ENCODE peak calls at places on chromosome 3, in nine cellular contexts. One of them, this sample, is unnamed.

GRCh38 chr3:134824676-134825290 is 29.7 kb downstream of the EPHB1 start:
- DNase-seq in WTC11: no peak
- DNase-seq in cardiac fibroblast: no peak
- DNase-seq in breast epithelium: no peak
- DNase-seq in A549: no peak
- DNase-seq in HL-60: no peak
- DNase-seq in PC-9: no peak
- DNase-seq in upper lobe of right lung: no peak
- DNase-seq in cardiac muscle cell: no peak
- DNase-seq in this sample: peak

GRCh38 chr3:51673181-51673801 is 2.2 kb downstream of the TEX264 start:
- DNase-seq in A549: no peak
- DNase-seq in HL-60: no peak
- DNase-seq in PC-9: no peak
- DNase-seq in breast epithelium: no peak
- DNase-seq in cardiac fibroblast: no peak
- DNase-seq in WTC11: no peak
- DNase-seq in cardiac muscle cell: no peak
- DNase-seq in upper lobe of right lung: peak
- DNase-seq in this sample: no peak

GRCh38 chr3:78908236-78908635 is 859.6 kb downstream of the ROBO1 start:
- DNase-seq in A549: no peak
- DNase-seq in upper lobe of right lung: no peak
- DNase-seq in WTC11: no peak
- DNase-seq in cardiac fibroblast: peak
- DNase-seq in cardiac muscle cell: peak
- DNase-seq in HL-60: no peak
- DNase-seq in breast epithelium: no peak
- DNase-seq in PC-9: no peak
- DNase-seq in this sample: no peak

GRCh38 chr3:123711356-123711755 is 126.5 kb upstream of the HACD2 start:
- DNase-seq in HL-60: no peak
- DNase-seq in upper lobe of right lung: peak
- DNase-seq in WTC11: no peak
- DNase-seq in breast epithelium: no peak
- DNase-seq in cardiac muscle cell: no peak
- DNase-seq in A549: no peak
- DNase-seq in cardiac fibroblast: no peak
- DNase-seq in PC-9: no peak
- DNase-seq in this sample: no peak

GRCh38 chr3:150385296-150386242 is 22.5 kb upstream of the TSC22D2 start:
- DNase-seq in breast epithelium: no peak
- DNase-seq in cardiac muscle cell: no peak
- DNase-seq in upper lobe of right lung: no peak
- DNase-seq in HL-60: no peak
- DNase-seq in cardiac fibroblast: no peak
- DNase-seq in A549: no peak
- DNase-seq in WTC11: no peak
- DNase-seq in PC-9: no peak
- DNase-seq in this sample: no peak

GRCh38 chr3:62990704-62991413 is 115.6 kb upstream of the CADPS start:
- DNase-seq in cardiac muscle cell: no peak
- DNase-seq in HL-60: no peak
- DNase-seq in WTC11: no peak
- DNase-seq in A549: no peak
- DNase-seq in breast epithelium: no peak
- DNase-seq in cardiac fibroblast: no peak
- DNase-seq in PC-9: no peak
- DNase-seq in upper lobe of right lung: no peak
- DNase-seq in this sample: no peak

GRCh38 chr3:177294221-177294620 is 96.9 kb upstream of the TBL1XR1 start:
- DNase-seq in PC-9: peak
- DNase-seq in breast epithelium: no peak
- DNase-seq in A549: no peak
- DNase-seq in upper lobe of right lung: no peak
- DNase-seq in HL-60: no peak
- DNase-seq in cardiac fibroblast: peak
- DNase-seq in cardiac muscle cell: peak
- DNase-seq in WTC11: no peak
- DNase-seq in this sample: no peak

GRCh38 chr3:86774082-86774691 is 216.8 kb downstream of the VGLL3 start:
- DNase-seq in A549: peak
- DNase-seq in WTC11: no peak
- DNase-seq in breast epithelium: no peak
- DNase-seq in PC-9: peak
- DNase-seq in cardiac muscle cell: peak
- DNase-seq in cardiac fibroblast: peak
- DNase-seq in upper lobe of right lung: no peak
- DNase-seq in HL-60: no peak
- DNase-seq in this sample: no peak

GRCh38 chr3:99951701-99952100 is 134.0 kb downstream of the CMSS1 start:
- DNase-seq in upper lobe of right lung: no peak
- DNase-seq in cardiac fibroblast: no peak
- DNase-seq in breast epithelium: no peak
- DNase-seq in HL-60: no peak
- DNase-seq in PC-9: no peak
- DNase-seq in A549: no peak
- DNase-seq in cardiac muscle cell: no peak
- DNase-seq in WTC11: no peak
- DNase-seq in this sample: no peak

GRCh38 chr3:36248374-36248773 is 131.9 kb upstream of the STAC start:
- DNase-seq in cardiac muscle cell: no peak
- DNase-seq in WTC11: no peak
- DNase-seq in HL-60: no peak
- DNase-seq in cardiac fibroblast: no peak
- DNase-seq in upper lobe of right lung: no peak
- DNase-seq in breast epithelium: no peak
- DNase-seq in A549: no peak
- DNase-seq in PC-9: no peak
- DNase-seq in this sample: no peak

GRCh38 chr3:27613846-27614500 is 108.2 kb downstream of the EOMES start:
- DNase-seq in PC-9: no peak
- DNase-seq in WTC11: no peak
- DNase-seq in breast epithelium: no peak
- DNase-seq in upper lobe of right lung: no peak
- DNase-seq in cardiac fibroblast: peak
- DNase-seq in cardiac muscle cell: peak
- DNase-seq in A549: no peak
- DNase-seq in HL-60: no peak
- DNase-seq in this sample: no peak

GRCh38 chr3:14540209-14540575 is at the start of gene GRIP2:
- DNase-seq in upper lobe of right lung: no peak
- DNase-seq in PC-9: no peak
- DNase-seq in cardiac muscle cell: no peak
- DNase-seq in cardiac fibroblast: no peak
- DNase-seq in WTC11: no peak
- DNase-seq in A549: no peak
- DNase-seq in breast epithelium: no peak
- DNase-seq in HL-60: no peak
- DNase-seq in this sample: no peak

GRCh38 chr3:98612587-98612986 is 19.2 kb upstream of the CPOX start:
- DNase-seq in breast epithelium: no peak
- DNase-seq in cardiac fibroblast: peak
- DNase-seq in A549: peak
- DNase-seq in cardiac muscle cell: peak
- DNase-seq in HL-60: no peak
- DNase-seq in upper lobe of right lung: no peak
- DNase-seq in PC-9: no peak
- DNase-seq in WTC11: peak
- DNase-seq in this sample: no peak

GRCh38 chr3:9649791-9650521 is 651 bp downstream of the MTMR14 start:
- DNase-seq in HL-60: peak
- DNase-seq in A549: no peak
- DNase-seq in upper lobe of right lung: no peak
- DNase-seq in cardiac muscle cell: no peak
- DNase-seq in breast epithelium: no peak
- DNase-seq in WTC11: no peak
- DNase-seq in cardiac fibroblast: no peak
- DNase-seq in PC-9: no peak
- DNase-seq in this sample: no peak

GRCh38 chr3:14175383-14176037 is 2.9 kb downstream of the XPC start:
- DNase-seq in PC-9: no peak
- DNase-seq in breast epithelium: no peak
- DNase-seq in cardiac fibroblast: peak
- DNase-seq in A549: no peak
- DNase-seq in WTC11: no peak
- DNase-seq in HL-60: no peak
- DNase-seq in upper lobe of right lung: no peak
- DNase-seq in cardiac muscle cell: peak
- DNase-seq in this sample: no peak

GRCh38 chr3:189188466-189188865 is 16.7 kb downstream of the TPRG1 start:
- DNase-seq in breast epithelium: no peak
- DNase-seq in WTC11: no peak
- DNase-seq in PC-9: peak
- DNase-seq in cardiac fibroblast: no peak
- DNase-seq in upper lobe of right lung: no peak
- DNase-seq in HL-60: no peak
- DNase-seq in A549: no peak
- DNase-seq in cardiac muscle cell: peak
- DNase-seq in this sample: no peak

GRCh38 chr3:183515968-183516851 is 39.3 kb downstream of the KLHL6 start:
- DNase-seq in cardiac fibroblast: no peak
- DNase-seq in HL-60: no peak
- DNase-seq in breast epithelium: no peak
- DNase-seq in WTC11: no peak
- DNase-seq in upper lobe of right lung: no peak
- DNase-seq in A549: no peak
- DNase-seq in PC-9: peak
- DNase-seq in cardiac muscle cell: no peak
- DNase-seq in this sample: no peak

GRCh38 chr3:157248590-157249425 is 88.9 kb upstream of the CCNL1 start:
- DNase-seq in upper lobe of right lung: no peak
- DNase-seq in WTC11: no peak
- DNase-seq in A549: peak
- DNase-seq in cardiac fibroblast: peak
- DNase-seq in cardiac muscle cell: peak
- DNase-seq in breast epithelium: no peak
- DNase-seq in PC-9: peak
- DNase-seq in HL-60: peak
- DNase-seq in this sample: no peak

GRCh38 chr3:152019516-152019915 is 146.1 kb downstream of the SUCNR1 start:
- DNase-seq in breast epithelium: no peak
- DNase-seq in PC-9: peak
- DNase-seq in A549: no peak
- DNase-seq in upper lobe of right lung: no peak
- DNase-seq in cardiac muscle cell: no peak
- DNase-seq in WTC11: no peak
- DNase-seq in HL-60: no peak
- DNase-seq in cardiac fibroblast: no peak
- DNase-seq in this sample: no peak

GRCh38 chr3:197836244-197836643 is 45.2 kb downstream of the LRCH3 start:
- DNase-seq in PC-9: peak
- DNase-seq in upper lobe of right lung: no peak
- DNase-seq in cardiac fibroblast: no peak
- DNase-seq in breast epithelium: no peak
- DNase-seq in cardiac muscle cell: no peak
- DNase-seq in WTC11: no peak
- DNase-seq in A549: no peak
- DNase-seq in HL-60: no peak
- DNase-seq in this sample: no peak
- TF ChIP-seq CTCF in PC-9: no peak
- TF ChIP-seq CTCF in upper lobe of right lung: no peak
- TF ChIP-seq CTCF in cardiac fibroblast: no peak
- TF ChIP-seq CTCF in breast epithelium: no peak
- TF ChIP-seq CTCF in cardiac muscle cell: no peak
- TF ChIP-seq CTCF in WTC11: no peak
- TF ChIP-seq CTCF in A549: no peak
- TF ChIP-seq CTCF in HL-60: no peak
- TF ChIP-seq CTCF in this sample: no peak

DNA sequence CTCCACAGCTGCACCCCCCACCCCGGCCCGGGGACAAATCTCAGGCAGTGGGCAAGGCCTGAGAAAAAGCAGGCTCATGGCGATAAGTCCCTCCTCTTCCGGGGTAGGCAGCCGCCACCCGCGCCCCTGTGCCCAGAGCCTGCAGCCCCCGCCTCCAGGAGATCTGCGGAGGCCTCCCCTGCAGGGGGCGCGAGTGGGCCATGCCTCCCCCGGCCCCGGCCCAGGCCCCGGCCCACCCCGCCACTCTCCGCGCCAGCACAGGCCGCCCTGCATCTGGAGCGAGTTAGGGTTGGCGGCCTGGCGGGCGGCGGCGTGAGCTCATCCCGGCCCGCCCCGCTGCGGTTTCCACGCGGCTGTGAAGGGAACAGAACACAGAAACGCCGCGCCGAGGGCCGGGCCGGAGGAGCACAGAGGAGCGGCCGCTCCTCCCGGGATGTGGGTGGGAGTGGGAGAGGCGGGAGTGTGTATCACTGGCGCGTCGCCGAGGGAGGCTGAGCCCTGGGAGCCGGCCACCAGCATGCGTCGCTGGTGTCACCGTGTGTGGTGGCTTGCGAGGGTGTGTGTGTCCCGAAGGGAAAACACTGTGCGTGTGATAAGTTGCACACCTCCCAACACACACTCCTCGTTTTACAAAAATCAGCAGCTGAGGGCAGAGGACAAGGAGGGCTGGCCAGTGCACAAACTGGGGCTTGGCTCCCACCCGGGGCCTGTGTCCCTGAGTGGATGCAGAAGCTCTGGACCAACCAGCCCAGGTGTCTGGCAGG is 17.2 kb downstream of the MYL3 start:
- DNase-seq in upper lobe of right lung: peak
- DNase-seq in cardiac fibroblast: peak
- DNase-seq in breast epithelium: peak
- DNase-seq in A549: no peak
- DNase-seq in HL-60: peak
- DNase-seq in PC-9: no peak
- DNase-seq in WTC11: peak
- DNase-seq in cardiac muscle cell: peak
- DNase-seq in this sample: peak
- TF ChIP-seq CTCF in upper lobe of right lung: peak
- TF ChIP-seq CTCF in cardiac fibroblast: no peak
- TF ChIP-seq CTCF in breast epithelium: peak
- TF ChIP-seq CTCF in A549: no peak
- TF ChIP-seq CTCF in HL-60: no peak
- TF ChIP-seq CTCF in PC-9: peak
- TF ChIP-seq CTCF in WTC11: peak
- TF ChIP-seq CTCF in cardiac muscle cell: peak
- TF ChIP-seq CTCF in this sample: peak

GRCh38 chr3:53858096-53858741 is 11.9 kb downstream of the IL17RB start:
- DNase-seq in breast epithelium: no peak
- DNase-seq in upper lobe of right lung: no peak
- DNase-seq in cardiac muscle cell: no peak
- DNase-seq in A549: no peak
- DNase-seq in HL-60: no peak
- DNase-seq in PC-9: no peak
- DNase-seq in cardiac fibroblast: no peak
- DNase-seq in WTC11: no peak
- DNase-seq in this sample: no peak
- TF ChIP-seq CTCF in breast epithelium: no peak
- TF ChIP-seq CTCF in upper lobe of right lung: no peak
- TF ChIP-seq CTCF in cardiac muscle cell: no peak
- TF ChIP-seq CTCF in A549: no peak
- TF ChIP-seq CTCF in HL-60: no peak
- TF ChIP-seq CTCF in PC-9: no peak
- TF ChIP-seq CTCF in cardiac fibroblast: no peak
- TF ChIP-seq CTCF in WTC11: no peak
- TF ChIP-seq CTCF in this sample: no peak

DNA sequence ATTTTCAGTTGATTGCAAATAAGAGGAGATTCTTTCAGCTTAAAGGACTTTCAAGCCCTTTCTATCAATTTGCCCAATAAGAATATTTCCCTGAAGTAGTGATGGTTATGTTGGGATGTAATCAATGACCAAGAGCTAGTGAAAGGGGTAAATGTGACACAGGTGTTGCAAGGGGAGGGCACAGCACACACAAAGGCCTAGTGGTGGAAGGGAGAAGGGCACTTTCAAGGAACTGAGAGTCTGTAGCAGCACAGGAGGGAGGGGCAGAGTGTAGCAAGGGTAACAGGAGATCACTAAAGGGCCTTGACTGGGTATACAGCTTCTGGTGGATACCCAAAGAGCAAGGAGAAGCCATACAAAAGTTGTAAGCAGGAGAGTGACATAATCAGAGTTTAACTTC is 217.8 kb upstream of the ARHGEF26 start:
- DNase-seq in PC-9: no peak
- DNase-seq in A549: peak
- DNase-seq in upper lobe of right lung: no peak
- DNase-seq in cardiac muscle cell: no peak
- DNase-seq in breast epithelium: no peak
- DNase-seq in WTC11: peak
- DNase-seq in cardiac fibroblast: no peak
- DNase-seq in HL-60: no peak
- DNase-seq in this sample: no peak
- TF ChIP-seq CTCF in PC-9: peak
- TF ChIP-seq CTCF in A549: no peak
- TF ChIP-seq CTCF in upper lobe of right lung: no peak
- TF ChIP-seq CTCF in cardiac muscle cell: no peak
- TF ChIP-seq CTCF in breast epithelium: no peak
- TF ChIP-seq CTCF in WTC11: no peak
- TF ChIP-seq CTCF in cardiac fibroblast: no peak
- TF ChIP-seq CTCF in HL-60: no peak
- TF ChIP-seq CTCF in this sample: no peak

This sample was measured in nephron progenitor cell.